ENCODE peak calls at places on chromosomes 4 and X, in four cellular contexts. One of them, this sample, is unnamed.
A peak's percentile ranks its signal among the peaks of the same experiment; 100 is the strongest.

GRCh38 chr4:148881860-148882643 is 439.8 kb upstream of the NR3C2 start:
- DNase-seq in K562: no peak
- DNase-seq in H1: peak; percentile 53
- DNase-seq in HepG2: no peak
- DNase-seq in this sample: no peak

GRCh38 chrX:31355206-31355955 is 283.5 kb upstream of the FTHL17 start:
- DNase-seq in K562: no peak
- DNase-seq in H1: no peak
- DNase-seq in HepG2: no peak
- DNase-seq in this sample: no peak

GRCh38 chrX:53048169-53049126 is at the start of gene GPR173:
- DNase-seq in K562: no peak
- DNase-seq in H1: no peak
- DNase-seq in HepG2: no peak
- DNase-seq in this sample: no peak

GRCh38 chr4:153267915-153268694 is 63.9 kb downstream of the TRIM2 start:
- DNase-seq in K562: no peak
- DNase-seq in H1: no peak
- DNase-seq in HepG2: no peak
- DNase-seq in this sample: no peak

GRCh38 chr4:175772170-175772685 is 39.8 kb downstream of the GPM6A start:
- DNase-seq in K562: no peak
- DNase-seq in H1: no peak
- DNase-seq in HepG2: no peak
- DNase-seq in this sample: no peak

GRCh38 chrX:43703211-43703791 is 47.2 kb downstream of the MAOA start:
- DNase-seq in K562: no peak
- DNase-seq in H1: no peak
- DNase-seq in HepG2: peak; percentile 48
- DNase-seq in this sample: peak; percentile 37

GRCh38 chr4:132001542-132001941 is 1147.6 kb upstream of the PCDH10 start:
- DNase-seq in K562: no peak
- DNase-seq in H1: no peak
- DNase-seq in HepG2: no peak
- DNase-seq in this sample: no peak

GRCh38 chr4:55297346-55297745 is 48.7 kb upstream of the SRD5A3 start:
- DNase-seq in K562: peak; percentile 17
- DNase-seq in H1: no peak
- DNase-seq in HepG2: peak; percentile 20
- DNase-seq in this sample: peak; percentile 34

GRCh38 chr4:124529131-124529530 is 183.4 kb downstream of the ANKRD50 start:
- DNase-seq in K562: no peak
- DNase-seq in H1: no peak
- DNase-seq in HepG2: no peak
- DNase-seq in this sample: no peak

GRCh38 chr4:26223160-26223559 is 97.7 kb upstream of the RBPJ start:
- DNase-seq in K562: no peak
- DNase-seq in H1: no peak
- DNase-seq in HepG2: no peak
- DNase-seq in this sample: no peak

GRCh38 chrX:154401045-154401799 is 3.0 kb downstream of the RPL10 start:
- DNase-seq in K562: no peak
- DNase-seq in H1: no peak
- DNase-seq in HepG2: peak; percentile 70
- DNase-seq in this sample: peak; percentile 57
- TF ChIP-seq POLR2A in K562: peak; percentile 96
- TF ChIP-seq POLR2A in H1: no peak
- TF ChIP-seq POLR2A in HepG2: no peak
- TF ChIP-seq POLR2A in this sample: peak; percentile 37

GRCh38 chr4:165379662-165380061 is 854 bp downstream of the CPE start:
- DNase-seq in K562: no peak
- DNase-seq in H1: no peak
- DNase-seq in HepG2: peak; percentile 32
- DNase-seq in this sample: no peak

GRCh38 chr4:165375465-165375864 is 3.3 kb upstream of the CPE start:
- DNase-seq in K562: no peak
- DNase-seq in H1: no peak
- DNase-seq in HepG2: no peak
- DNase-seq in this sample: no peak

GRCh38 chr4:165381821-165382373 is 3.1 kb downstream of the CPE start:
- DNase-seq in K562: no peak
- DNase-seq in H1: no peak
- DNase-seq in HepG2: no peak
- DNase-seq in this sample: no peak

GRCh38 chr4:165378398-165378762 is 428 bp upstream of the CPE start:
- DNase-seq in K562: no peak
- DNase-seq in H1: no peak
- DNase-seq in HepG2: no peak
- DNase-seq in this sample: no peak

DNA sequence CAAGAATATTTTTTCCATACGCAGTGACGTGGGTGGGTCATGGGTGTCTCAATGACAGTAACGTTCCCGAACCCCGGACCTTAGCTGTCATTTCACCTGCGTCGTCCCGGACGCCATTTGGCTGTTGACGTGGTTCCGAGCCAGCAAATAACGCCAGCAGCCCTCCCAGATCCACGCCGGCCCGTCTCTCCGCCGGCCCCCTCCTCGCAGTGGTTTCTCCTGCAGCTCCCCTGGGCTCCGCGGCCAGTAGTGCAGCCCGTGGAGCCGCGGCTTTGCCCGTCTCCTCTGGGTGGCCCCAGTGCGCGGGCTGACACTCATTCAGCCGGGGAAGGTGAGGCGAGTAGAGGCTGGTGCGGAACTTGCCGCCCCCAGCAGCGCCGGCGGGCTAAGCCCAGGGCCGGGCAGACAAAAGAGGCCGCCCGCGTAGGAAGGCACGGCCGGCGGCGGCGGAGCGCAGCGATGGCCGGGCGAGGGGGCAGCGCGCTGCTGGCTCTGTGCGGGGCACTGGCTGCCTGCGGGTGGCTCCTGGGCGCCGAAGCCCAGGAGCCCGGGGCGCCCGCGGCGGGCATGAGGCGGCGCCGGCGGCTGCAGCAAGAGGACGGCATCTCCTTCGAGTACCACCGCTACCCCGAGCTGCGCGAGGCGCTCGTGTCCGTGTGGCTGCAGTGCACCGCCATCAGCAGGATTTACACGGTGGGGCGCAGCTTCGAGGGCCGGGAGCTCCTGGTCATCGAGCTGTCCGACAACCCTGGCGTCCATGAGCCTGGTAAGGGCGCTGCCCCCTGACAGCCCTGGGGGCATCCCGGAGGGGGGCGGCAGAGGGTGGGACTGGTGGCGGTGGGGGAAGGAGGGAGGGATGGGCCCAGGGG is at the start of gene CPE:
- DNase-seq in K562: no peak
- DNase-seq in H1: no peak
- DNase-seq in HepG2: peak; percentile 81
- DNase-seq in this sample: peak; percentile 58
- TF ChIP-seq EP300 in K562: no peak
- TF ChIP-seq EP300 in H1: peak; percentile 92
- TF ChIP-seq EP300 in HepG2: no peak
- TF ChIP-seq EP300 in this sample: no peak

GRCh38 chr4:1711055-1711905 is 839 bp downstream of the SLBP start:
- DNase-seq in K562: peak; percentile 44
- DNase-seq in H1: no peak
- DNase-seq in HepG2: no peak
- DNase-seq in this sample: peak; percentile 30
- TF ChIP-seq RNF2 in K562: no peak
- TF ChIP-seq RNF2 in H1: no peak
- TF ChIP-seq RNF2 in HepG2: no peak
- TF ChIP-seq RNF2 in this sample: no peak

DNA sequence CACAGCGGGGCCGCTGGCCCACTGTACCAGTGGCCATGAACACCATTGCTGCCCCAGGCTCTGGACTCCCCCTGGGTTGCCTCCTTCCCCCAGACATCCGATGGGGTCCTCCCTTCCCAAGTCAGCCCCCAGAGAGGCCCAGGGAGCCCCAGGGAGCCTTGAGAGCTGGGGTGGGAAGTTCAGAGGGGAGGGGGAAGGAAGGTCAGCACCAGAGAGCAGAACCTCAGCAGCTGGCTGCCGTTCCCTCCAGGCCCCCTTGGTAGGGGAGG is 464 bp upstream of the ARHGAP4 start:
- DNase-seq in K562: no peak
- DNase-seq in H1: no peak
- DNase-seq in HepG2: no peak
- DNase-seq in this sample: no peak
- TF ChIP-seq POLR2A in K562: no peak
- TF ChIP-seq POLR2A in H1: no peak
- TF ChIP-seq POLR2A in HepG2: no peak
- TF ChIP-seq POLR2A in this sample: no peak

GRCh38 chr4:48767530-48767929 is 12.5 kb downstream of the FRYL start:
- DNase-seq in K562: no peak
- DNase-seq in H1: no peak
- DNase-seq in HepG2: no peak
- DNase-seq in this sample: no peak

GRCh38 chr4:48762408-48762807 is 17.7 kb downstream of the FRYL start:
- DNase-seq in K562: no peak
- DNase-seq in H1: no peak
- DNase-seq in HepG2: no peak
- DNase-seq in this sample: no peak

GRCh38 chr4:48761286-48761685 is 18.8 kb downstream of the FRYL start:
- DNase-seq in K562: no peak
- DNase-seq in H1: no peak
- DNase-seq in HepG2: no peak
- DNase-seq in this sample: no peak

GRCh38 chr4:48767055-48767454 is 13.0 kb downstream of the FRYL start:
- DNase-seq in K562: no peak
- DNase-seq in H1: no peak
- DNase-seq in HepG2: no peak
- DNase-seq in this sample: peak; percentile 7

DNA sequence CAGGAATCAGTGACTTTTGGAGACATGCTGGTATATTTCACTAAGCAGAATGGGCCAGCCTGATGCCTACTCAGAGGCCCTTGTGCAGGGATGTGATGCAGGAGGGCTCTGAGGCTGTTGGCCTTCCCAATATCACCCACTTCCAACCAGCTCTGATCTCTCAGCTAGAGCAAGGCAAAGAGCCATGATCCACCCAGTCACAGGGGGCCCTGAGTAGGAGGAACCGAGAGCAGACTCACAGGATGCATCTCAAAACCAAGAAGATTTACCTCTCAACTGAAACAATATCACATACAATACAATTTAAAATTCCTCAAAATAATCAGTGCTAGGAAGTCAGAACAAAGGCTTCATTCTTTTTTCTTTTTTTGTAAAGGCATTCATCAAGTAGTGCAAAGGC is 13.7 kb downstream of the FRYL start:
- DNase-seq in K562: no peak
- DNase-seq in H1: no peak
- DNase-seq in HepG2: no peak
- DNase-seq in this sample: no peak
- TF ChIP-seq EP300 in K562: no peak
- TF ChIP-seq EP300 in H1: no peak
- TF ChIP-seq EP300 in HepG2: no peak
- TF ChIP-seq EP300 in this sample: no peak

GRCh38 chr4:142378179-142378578 is 467.9 kb downstream of the INPP4B start:
- DNase-seq in K562: no peak
- DNase-seq in H1: no peak
- DNase-seq in HepG2: no peak
- DNase-seq in this sample: no peak
- TF ChIP-seq RNF2 in K562: no peak
- TF ChIP-seq RNF2 in H1: no peak
- TF ChIP-seq RNF2 in HepG2: no peak
- TF ChIP-seq RNF2 in this sample: no peak

This sample was measured in A549.